ENCODE peak calls at places on chromosome 13, in five cellular contexts. H is EH; M is caudate nucleus; X is NCI-H345; K is activated CD4-positive, alpha-beta T cell treated with anti-CD3 and anti-CD28 coated beads, Interleukin-2, amount 50 U/mL, for 24 hours. P is an unnamed sample.

GRCh38 chr13:72104656-72105180 is 237.7 kb upstream of the DACH1 start:
- DNase-seq in K (no peak), H (peak; percentile 54), M (no peak), X (no peak), P (no peak)

GRCh38 chr13:30255696-30256095 is 51.7 kb downstream of the KATNAL1 start:
- DNase-seq in H (peak; percentile 16), K (no peak), M (no peak), X (no peak), P (no peak)

GRCh38 chr13:94710081-94710809 is 2.1 kb downstream of the SOX21 start:
- DNase-seq in M (no peak), X (peak; percentile 71), H (no peak), K (no peak), P (no peak)

GRCh38 chr13:114097893-114098688 is 34.3 kb downstream of the RASA3 start:
- DNase-seq in H (no peak), M (no peak), X (no peak), K (no peak), P (no peak)

GRCh38 chr13:22187329-22187728 is 516.5 kb downstream of the FGF9 start:
- DNase-seq in X (no peak), H (no peak), M (no peak), K (no peak), P (no peak)

GRCh38 chr13:112969692-112970338 is 801 bp downstream of the MCF2L start:
- DNase-seq in X (peak; percentile 34), H (no peak), K (no peak), M (no peak), P (no peak)

GRCh38 chr13:76210262-76210661 is 574.1 kb downstream of the LMO7 start:
- DNase-seq in H (peak; percentile 5), X (no peak), K (no peak), M (no peak), P (peak; percentile 66)

GRCh38 chr13:80473695-80474094 is 132.8 kb upstream of the SPRY2 start:
- DNase-seq in X (peak; percentile 49), K (no peak), H (peak; percentile 3), M (no peak), P (peak; percentile 49)

GRCh38 chr13:99425485-99426341 is 75.6 kb upstream of the TM9SF2 start:
- DNase-seq in M (no peak), H (no peak), X (no peak), K (no peak), P (no peak)

GRCh38 chr13:46297338-46297737 is 85.6 kb downstream of the LRRC63 start:
- DNase-seq in H (peak; percentile 41), K (no peak), M (no peak), X (no peak), P (no peak)

GRCh38 chr13:65292488-65292901 is 1937.6 kb downstream of the PCDH9 start:
- DNase-seq in M (no peak), K (no peak), X (peak; percentile 4), H (peak; percentile 84), P (peak; percentile 40)

GRCh38 chr13:40664100-40665060 is 2.1 kb downstream of the FOXO1 start:
- DNase-seq in H (peak; percentile 62), M (peak; percentile 56), K (peak; percentile 76), X (no peak), P (peak; percentile 45)

GRCh38 chr13:29878101-29878500 is 27.7 kb upstream of the UBL3 start:
- DNase-seq in H (no peak), M (no peak), K (no peak), X (no peak), P (no peak)

GRCh38 chr13:80334582-80335260 is 6.2 kb downstream of the SPRY2 start:
- DNase-seq in K (no peak), M (no peak), X (no peak), H (peak; percentile 52), P (no peak)

GRCh38 chr13:44116562-44117315 is 237.0 kb downstream of the LACC1 start:
- DNase-seq in K (no peak), H (peak; percentile 8), X (no peak), M (no peak), P (no peak)

GRCh38 chr13:59906413-59907027 is 257.2 kb downstream of the DIAPH3 start:
- DNase-seq in H (peak; percentile 55), X (peak; percentile 19), M (no peak), K (no peak), P (no peak)

GRCh38 chr13:48431987-48432615 is 19.2 kb upstream of the LPAR6 start:
- DNase-seq in X (no peak), K (no peak), H (peak; percentile 82), M (no peak), P (no peak)

GRCh38 chr13:48505597-48506091 is 27.2 kb downstream of the RCBTB2 start:
- DNase-seq in H (peak; percentile 90), K (peak; percentile 58), X (no peak), M (no peak), P (peak; percentile 16)

GRCh38 chr13:97566907-97567306 is 132.9 kb downstream of the RAP2A start:
- DNase-seq in X (no peak), H (no peak), M (no peak), K (no peak), P (no peak)

GRCh38 chr13:35600137-35600536 is 123.6 kb upstream of the MAB21L1 start:
- DNase-seq in M (no peak), X (no peak), K (no peak), H (peak; percentile 85), P (no peak)

GRCh38 chr13:42393573-42394360 is 121.8 kb downstream of the AKAP11 start:
- DNase-seq in X (no peak), M (no peak), H (no peak), K (no peak), P (no peak)

P was measured in MG63.